ENCODE peak calls at places on chromosomes 7 and 10, in four cellular contexts. Y is effector memory CD4-positive, alpha-beta T cell; A is lower leg skin; P is AG09309. L is an unnamed sample.

GRCh38 chr7:117015258-117016184 is 62.2 kb downstream of the ST7 start:
- DNase-seq in Y (no peak), A (no peak), P (no peak), L (no peak)

GRCh38 chr7:5396542-5396941 is 27.1 kb downstream of the TNRC18 start:
- DNase-seq in Y (peak), A (no peak), P (no peak), L (peak)

GRCh38 chr7:45646996-45647411 is 72.8 kb downstream of the ADCY1 start:
- DNase-seq in Y (no peak), A (peak), P (no peak), L (no peak)

GRCh38 chr10:48493083-48493871 is 111.6 kb downstream of the ARHGAP22 start:
- DNase-seq in Y (no peak), A (peak), P (no peak), L (no peak)

GRCh38 chr7:50751136-50751535 is 31.6 kb downstream of the GRB10 start:
- DNase-seq in Y (no peak), A (no peak), P (no peak), L (no peak)

GRCh38 chr7:97145068-97145467 is 27.6 kb downstream of the SDHAF3 start:
- DNase-seq in Y (no peak), A (no peak), P (peak), L (no peak)

GRCh38 chr10:101829561-101830315 is 11.5 kb upstream of the OGA start:
- DNase-seq in Y (peak), A (peak), P (no peak), L (peak)

GRCh38 chr7:94298943-94299342 is 95.8 kb upstream of the COL1A2 start:
- DNase-seq in Y (no peak), A (no peak), P (no peak), L (no peak)

GRCh38 chr7:37366445-37366844 is 82.2 kb downstream of the ELMO1 start:
- DNase-seq in Y (no peak), A (no peak), P (no peak), L (no peak)

GRCh38 chr7:145845345-145845744 is 271.3 kb upstream of the CNTNAP2 start:
- DNase-seq in Y (no peak), A (no peak), P (no peak), L (no peak)

GRCh38 chr7:945147-945555 is 9.3 kb downstream of the ADAP1 start:
- DNase-seq in Y (no peak), A (peak), P (no peak), L (no peak)

GRCh38 chr7:129665013-129665401 is 53.5 kb downstream of the NRF1 start:
- DNase-seq in Y (no peak), A (no peak), P (peak), L (no peak)

GRCh38 chr7:44308741-44309270 is 16.6 kb downstream of the CAMK2B start:
- DNase-seq in Y (no peak), A (peak), P (no peak), L (no peak)

GRCh38 chr7:151876112-151876898 is 610 bp downstream of the PRKAG2 start:
- DNase-seq in Y (peak), A (peak), P (no peak), L (peak)

GRCh38 chr7:55571534-55572377 is 546 bp downstream of the VOPP1 start:
- DNase-seq in Y (peak), A (peak), P (no peak), L (peak)

GRCh38 chr7:88254721-88255120 is 34.9 kb upstream of the SRI start:
- DNase-seq in Y (no peak), A (no peak), P (no peak), L (no peak)

GRCh38 chr7:100875356-100875751 is 451 bp downstream of the SRRT start:
- DNase-seq in Y (no peak), A (no peak), P (no peak), L (no peak)

GRCh38 chr10:12252882-12253546 is 57.0 kb downstream of the CDC123 start:
- DNase-seq in Y (no peak), A (peak), P (no peak), L (peak)

GRCh38 chr7:28106316-28106957 is 74.2 kb downstream of the JAZF1 start:
- DNase-seq in Y (no peak), A (no peak), P (no peak), L (no peak)

GRCh38 chr7:127391591-127392181 is 822 bp downstream of the ZNF800 start:
- DNase-seq in Y (peak), A (no peak), P (no peak), L (peak)

GRCh38 chr7:10688544-10688943 is 285.1 kb upstream of the PHF14 start:
- DNase-seq in Y (no peak), A (no peak), P (no peak), L (no peak)

GRCh38 chr7:135447783-135448182 is 62.1 kb downstream of the CNOT4 start:
- DNase-seq in Y (no peak), A (no peak), P (no peak), L (no peak)

GRCh38 chr10:125584954-125585353 is 98.0 kb downstream of the TEX36 start:
- DNase-seq in Y (no peak), A (no peak), P (no peak), L (no peak)

GRCh38 chr10:36681751-36682633 is 443.4 kb upstream of the ANKRD30A start:
- DNase-seq in Y (no peak), A (no peak), P (no peak), L (no peak)

GRCh38 chr10:17425584-17426262 is 28.7 kb downstream of the ST8SIA6 start:
- DNase-seq in Y (no peak), A (no peak), P (no peak), L (no peak)

GRCh38 chr7:41814888-41815287 is 112.0 kb upstream of the INHBA start:
- DNase-seq in Y (no peak), A (no peak), P (no peak), L (no peak)

GRCh38 chr7:14389052-14389988 is 399.9 kb upstream of the ETV1 start:
- DNase-seq in Y (no peak), A (no peak), P (no peak), L (no peak)